ENCODE peak calls at places on chromosomes 7 and 10, in eight cellular contexts. One of them, this sample, is unnamed.

GRCh38 chr10:126969310-126969709 is 64.1 kb downstream of the DOCK1 start:
- DNase-seq in left ventricle myocardium inferior: no peak
- DNase-seq in brain microvascular endothelial cell: peak; percentile 7
- DNase-seq in coronary artery: no peak
- DNase-seq in cardiac muscle cell: peak; percentile 7
- DNase-seq in IMR-90: no peak
- DNase-seq in esophagus squamous epithelium: no peak
- DNase-seq in HepG2: no peak
- DNase-seq in this sample: no peak

GRCh38 chr7:55971045-55971444 is 6.7 kb downstream of the NIPSNAP2 start:
- DNase-seq in left ventricle myocardium inferior: no peak
- DNase-seq in brain microvascular endothelial cell: no peak
- DNase-seq in coronary artery: no peak
- DNase-seq in cardiac muscle cell: no peak
- DNase-seq in IMR-90: no peak
- DNase-seq in esophagus squamous epithelium: no peak
- DNase-seq in HepG2: no peak
- DNase-seq in this sample: no peak

GRCh38 chr10:43427166-43427825 is 9.6 kb upstream of the ZNF487 start:
- DNase-seq in left ventricle myocardium inferior: no peak
- DNase-seq in brain microvascular endothelial cell: no peak
- DNase-seq in coronary artery: no peak
- DNase-seq in cardiac muscle cell: no peak
- DNase-seq in IMR-90: no peak
- DNase-seq in esophagus squamous epithelium: no peak
- DNase-seq in HepG2: no peak
- DNase-seq in this sample: no peak

GRCh38 chr10:28686835-28687682 is 9.7 kb downstream of the BAMBI start:
- DNase-seq in left ventricle myocardium inferior: no peak
- DNase-seq in brain microvascular endothelial cell: no peak
- DNase-seq in coronary artery: no peak
- DNase-seq in cardiac muscle cell: peak; percentile 57
- DNase-seq in IMR-90: peak; percentile 27
- DNase-seq in esophagus squamous epithelium: no peak
- DNase-seq in HepG2: no peak
- DNase-seq in this sample: no peak

GRCh38 chr7:131341690-131342089 is 14.0 kb downstream of the MKLN1 start:
- DNase-seq in left ventricle myocardium inferior: no peak
- DNase-seq in brain microvascular endothelial cell: no peak
- DNase-seq in coronary artery: no peak
- DNase-seq in cardiac muscle cell: no peak
- DNase-seq in IMR-90: no peak
- DNase-seq in esophagus squamous epithelium: no peak
- DNase-seq in HepG2: no peak
- DNase-seq in this sample: no peak

GRCh38 chr10:99667108-99667751 is 7.9 kb downstream of the ENTPD7 start:
- DNase-seq in left ventricle myocardium inferior: no peak
- DNase-seq in brain microvascular endothelial cell: peak; percentile 77
- DNase-seq in coronary artery: no peak
- DNase-seq in cardiac muscle cell: peak; percentile 21
- DNase-seq in IMR-90: peak; percentile 92
- DNase-seq in esophagus squamous epithelium: no peak
- DNase-seq in HepG2: no peak
- DNase-seq in this sample: peak; percentile 49

GRCh38 chr10:90274721-90275468 is 573.5 kb downstream of the KIF20B start:
- DNase-seq in left ventricle myocardium inferior: no peak
- DNase-seq in brain microvascular endothelial cell: no peak
- DNase-seq in coronary artery: no peak
- DNase-seq in cardiac muscle cell: peak; percentile 11
- DNase-seq in IMR-90: no peak
- DNase-seq in esophagus squamous epithelium: no peak
- DNase-seq in HepG2: no peak
- DNase-seq in this sample: no peak

GRCh38 chr7:25852249-25852994 is 299.6 kb upstream of the NFE2L3 start:
- DNase-seq in left ventricle myocardium inferior: no peak
- DNase-seq in brain microvascular endothelial cell: no peak
- DNase-seq in coronary artery: no peak
- DNase-seq in cardiac muscle cell: peak; percentile 66
- DNase-seq in IMR-90: no peak
- DNase-seq in esophagus squamous epithelium: no peak
- DNase-seq in HepG2: no peak
- DNase-seq in this sample: no peak

GRCh38 chr10:78109210-78109609 is 75.5 kb downstream of the RPS24 start:
- DNase-seq in left ventricle myocardium inferior: no peak
- DNase-seq in brain microvascular endothelial cell: no peak
- DNase-seq in coronary artery: no peak
- DNase-seq in cardiac muscle cell: no peak
- DNase-seq in IMR-90: no peak
- DNase-seq in esophagus squamous epithelium: no peak
- DNase-seq in HepG2: no peak
- DNase-seq in this sample: no peak

GRCh38 chr7:116087984-116088383 is 57.4 kb upstream of the TFEC start:
- DNase-seq in left ventricle myocardium inferior: no peak
- DNase-seq in brain microvascular endothelial cell: no peak
- DNase-seq in coronary artery: no peak
- DNase-seq in cardiac muscle cell: no peak
- DNase-seq in IMR-90: no peak
- DNase-seq in esophagus squamous epithelium: no peak
- DNase-seq in HepG2: no peak
- DNase-seq in this sample: no peak

GRCh38 chr7:4657640-4658417 is 24.3 kb upstream of the FOXK1 start:
- DNase-seq in left ventricle myocardium inferior: no peak
- DNase-seq in brain microvascular endothelial cell: no peak
- DNase-seq in coronary artery: no peak
- DNase-seq in cardiac muscle cell: no peak
- DNase-seq in IMR-90: no peak
- DNase-seq in esophagus squamous epithelium: no peak
- DNase-seq in HepG2: no peak
- DNase-seq in this sample: no peak

GRCh38 chr7:154928136-154929005 is 74.6 kb downstream of the PAXIP1 start:
- DNase-seq in left ventricle myocardium inferior: no peak
- DNase-seq in brain microvascular endothelial cell: peak; percentile 60
- DNase-seq in coronary artery: no peak
- DNase-seq in cardiac muscle cell: peak; percentile 95
- DNase-seq in IMR-90: peak; percentile 93
- DNase-seq in esophagus squamous epithelium: no peak
- DNase-seq in HepG2: peak; percentile 95
- DNase-seq in this sample: peak; percentile 89

GRCh38 chr7:100275120-100275519 is 32.4 kb upstream of the SPDYE3 start:
- DNase-seq in left ventricle myocardium inferior: no peak
- DNase-seq in brain microvascular endothelial cell: no peak
- DNase-seq in coronary artery: no peak
- DNase-seq in cardiac muscle cell: no peak
- DNase-seq in IMR-90: no peak
- DNase-seq in esophagus squamous epithelium: no peak
- DNase-seq in HepG2: no peak
- DNase-seq in this sample: no peak

GRCh38 chr10:72319416-72320254 is 35.1 kb downstream of the DNAJB12 start:
- DNase-seq in left ventricle myocardium inferior: peak; percentile 95
- DNase-seq in brain microvascular endothelial cell: peak; percentile 82
- DNase-seq in coronary artery: peak; percentile 93
- DNase-seq in cardiac muscle cell: peak; percentile 97
- DNase-seq in IMR-90: peak; percentile 89
- DNase-seq in esophagus squamous epithelium: peak; percentile 66
- DNase-seq in HepG2: peak; percentile 86
- DNase-seq in this sample: peak; percentile 73

GRCh38 chr7:25093268-25093802 is 31.7 kb downstream of the CYCS start:
- DNase-seq in left ventricle myocardium inferior: peak; percentile 65
- DNase-seq in brain microvascular endothelial cell: peak; percentile 77
- DNase-seq in coronary artery: peak; percentile 75
- DNase-seq in cardiac muscle cell: peak; percentile 78
- DNase-seq in IMR-90: peak; percentile 70
- DNase-seq in esophagus squamous epithelium: peak; percentile 3
- DNase-seq in HepG2: peak; percentile 70
- DNase-seq in this sample: peak; percentile 30

GRCh38 chr10:100879741-100880360 is 32.9 kb upstream of the SLF2 start:
- DNase-seq in left ventricle myocardium inferior: no peak
- DNase-seq in brain microvascular endothelial cell: no peak
- DNase-seq in coronary artery: no peak
- DNase-seq in cardiac muscle cell: no peak
- DNase-seq in IMR-90: no peak
- DNase-seq in esophagus squamous epithelium: no peak
- DNase-seq in HepG2: peak; percentile 56
- DNase-seq in this sample: no peak
- TF ChIP-seq CTCF in left ventricle myocardium inferior: no peak
- TF ChIP-seq CTCF in brain microvascular endothelial cell: peak; percentile 21
- TF ChIP-seq CTCF in coronary artery: no peak
- TF ChIP-seq CTCF in cardiac muscle cell: no peak
- TF ChIP-seq CTCF in IMR-90: peak; percentile 3
- TF ChIP-seq CTCF in esophagus squamous epithelium: no peak
- TF ChIP-seq CTCF in HepG2: peak; percentile 96
- TF ChIP-seq CTCF in this sample: no peak

GRCh38 chr7:1940863-1941262 is 270.8 kb downstream of the ELFN1 start:
- DNase-seq in left ventricle myocardium inferior: peak; percentile 23
- DNase-seq in brain microvascular endothelial cell: no peak
- DNase-seq in coronary artery: no peak
- DNase-seq in cardiac muscle cell: no peak
- DNase-seq in IMR-90: no peak
- DNase-seq in esophagus squamous epithelium: no peak
- DNase-seq in HepG2: no peak
- DNase-seq in this sample: no peak
- H3K27ac ChIP-seq in left ventricle myocardium inferior: no peak overlapping the region
- H3K27ac ChIP-seq in brain microvascular endothelial cell: peak overlapping the region; percentile 56
- H3K27ac ChIP-seq in coronary artery: no peak overlapping the region
- H3K27ac ChIP-seq in cardiac muscle cell: no peak overlapping the region
- H3K27ac ChIP-seq in IMR-90: no peak overlapping the region
- H3K27ac ChIP-seq in esophagus squamous epithelium: peak overlapping the region; percentile 78
- H3K27ac ChIP-seq in HepG2: no peak overlapping the region
- H3K27ac ChIP-seq in this sample: no peak overlapping the region

GRCh38 chr10:8056378-8056777 is 1.9 kb downstream of the GATA3 start:
- DNase-seq in left ventricle myocardium inferior: no peak
- DNase-seq in brain microvascular endothelial cell: no peak
- DNase-seq in coronary artery: no peak
- DNase-seq in cardiac muscle cell: no peak
- DNase-seq in IMR-90: no peak
- DNase-seq in esophagus squamous epithelium: no peak
- DNase-seq in HepG2: no peak
- DNase-seq in this sample: no peak
- H3K4me3 ChIP-seq in left ventricle myocardium inferior: peak overlapping the region; percentile 66
- H3K4me3 ChIP-seq in brain microvascular endothelial cell: no peak overlapping the region
- H3K4me3 ChIP-seq in coronary artery: peak overlapping the region; percentile 74
- H3K4me3 ChIP-seq in cardiac muscle cell: peak overlapping the region; percentile 59
- H3K4me3 ChIP-seq in IMR-90: no peak overlapping the region
- H3K4me3 ChIP-seq in esophagus squamous epithelium: peak overlapping the region; percentile 61
- H3K4me3 ChIP-seq in HepG2: no peak overlapping the region
- H3K4me3 ChIP-seq in this sample: no peak overlapping the region

GRCh38 chr7:159280008-159280407 is 135.3 kb upstream of the VIPR2 start:
- DNase-seq in left ventricle myocardium inferior: no peak
- DNase-seq in brain microvascular endothelial cell: no peak
- DNase-seq in coronary artery: no peak
- DNase-seq in cardiac muscle cell: no peak
- DNase-seq in IMR-90: no peak
- DNase-seq in esophagus squamous epithelium: no peak
- DNase-seq in HepG2: no peak
- DNase-seq in this sample: no peak
- TF ChIP-seq CTCF in left ventricle myocardium inferior: no peak
- TF ChIP-seq CTCF in brain microvascular endothelial cell: no peak
- TF ChIP-seq CTCF in coronary artery: no peak
- TF ChIP-seq CTCF in cardiac muscle cell: no peak
- TF ChIP-seq CTCF in IMR-90: no peak
- TF ChIP-seq CTCF in esophagus squamous epithelium: no peak
- TF ChIP-seq CTCF in HepG2: no peak
- TF ChIP-seq CTCF in this sample: no peak